ENCODE peak calls at places on chromosomes 16 and 17, in eight cellular contexts. R is tibial nerve, E is A549, Q is GM12878, P is transverse colon, A is sigmoid colon, W is stomach, B is HepG2. G is an unnamed sample.

GRCh38 chr16:87395181-87395842 is 3.2 kb downstream of the MAP1LC3B start:
- DNase-seq in R (no peak), E (no peak), Q (no peak), P (no peak), A (peak; percentile 24), W (no peak), B (no peak), G (no peak)

GRCh38 chr17:80929449-80929848 is 62.2 kb upstream of the CHMP6 start:
- DNase-seq in R (no peak), E (no peak), Q (peak; percentile 77), P (no peak), A (peak; percentile 28), W (no peak), B (no peak), G (no peak)

GRCh38 chr17:73532441-73532901 is 111.8 kb downstream of the SDK2 start:
- DNase-seq in R (no peak), E (no peak), Q (no peak), P (no peak), A (no peak), W (no peak), B (no peak), G (no peak)

GRCh38 chr17:57471941-57472368 is 215.6 kb downstream of the MSI2 start:
- DNase-seq in R (no peak), E (no peak), Q (no peak), P (no peak), A (no peak), W (no peak), B (no peak), G (no peak)

GRCh38 chr17:69060835-69061234 is at the start of gene ABCA9:
- DNase-seq in R (no peak), E (no peak), Q (no peak), P (no peak), A (no peak), W (no peak), B (no peak), G (no peak)

GRCh38 chr17:75505152-75505409 is 10.3 kb downstream of the CASKIN2 start:
- DNase-seq in R (no peak), E (no peak), Q (no peak), P (no peak), A (no peak), W (no peak), B (no peak), G (no peak)

GRCh38 chr17:18182190-18182977 is 1.2 kb upstream of the ALKBH5 start:
- DNase-seq in R (no peak), E (no peak), Q (no peak), P (peak; percentile 50), A (no peak), W (peak; percentile 94), B (no peak), G (no peak)

GRCh38 chr17:58331815-58332719 is 3.5 kb upstream of the TSPOAP1 start:
- DNase-seq in R (peak; percentile 43), E (no peak), Q (peak; percentile 92), P (peak; percentile 84), A (no peak), W (peak; percentile 74), B (no peak), G (peak; percentile 95)

GRCh38 chr17:57289130-57289529 is 32.8 kb downstream of the MSI2 start:
- DNase-seq in R (no peak), E (no peak), Q (no peak), P (no peak), A (no peak), W (no peak), B (no peak), G (no peak)

GRCh38 chr16:4015991-4016325 is 100.3 kb downstream of the ADCY9 start:
- DNase-seq in R (no peak), E (no peak), Q (no peak), P (no peak), A (no peak), W (no peak), B (no peak), G (no peak)

GRCh38 chr17:17164156-17164555 is 42.0 kb downstream of the PLD6 start:
- DNase-seq in R (no peak), E (no peak), Q (no peak), P (no peak), A (no peak), W (no peak), B (no peak), G (no peak)

GRCh38 chr16:31451681-31452351 is 7.5 kb upstream of the ARMC5 start:
- DNase-seq in R (no peak), E (peak; percentile 82), Q (no peak), P (no peak), A (peak; percentile 81), W (peak; percentile 56), B (peak; percentile 81), G (peak; percentile 46)

GRCh38 chr17:47957591-47958490 is at the start of gene PRR15L:
- DNase-seq in R (no peak), E (no peak), Q (no peak), P (peak; percentile 91), A (no peak), W (peak; percentile 93), B (no peak), G (peak; percentile 91)

GRCh38 chr17:47955497-47956461 is 1.9 kb downstream of the PRR15L start:
- DNase-seq in R (no peak), E (no peak), Q (no peak), P (peak; percentile 77), A (no peak), W (peak; percentile 94), B (no peak), G (no peak)

GRCh38 chr17:47959825-47960655 is 2.4 kb upstream of the PRR15L start:
- DNase-seq in R (no peak), E (no peak), Q (no peak), P (peak; percentile 88), A (no peak), W (peak; percentile 78), B (no peak), G (no peak)

GRCh38 chr17:47953945-47954344 is 3.7 kb downstream of the PRR15L start:
- DNase-seq in R (no peak), E (no peak), Q (no peak), P (no peak), A (no peak), W (no peak), B (no peak), G (no peak)

DNA sequence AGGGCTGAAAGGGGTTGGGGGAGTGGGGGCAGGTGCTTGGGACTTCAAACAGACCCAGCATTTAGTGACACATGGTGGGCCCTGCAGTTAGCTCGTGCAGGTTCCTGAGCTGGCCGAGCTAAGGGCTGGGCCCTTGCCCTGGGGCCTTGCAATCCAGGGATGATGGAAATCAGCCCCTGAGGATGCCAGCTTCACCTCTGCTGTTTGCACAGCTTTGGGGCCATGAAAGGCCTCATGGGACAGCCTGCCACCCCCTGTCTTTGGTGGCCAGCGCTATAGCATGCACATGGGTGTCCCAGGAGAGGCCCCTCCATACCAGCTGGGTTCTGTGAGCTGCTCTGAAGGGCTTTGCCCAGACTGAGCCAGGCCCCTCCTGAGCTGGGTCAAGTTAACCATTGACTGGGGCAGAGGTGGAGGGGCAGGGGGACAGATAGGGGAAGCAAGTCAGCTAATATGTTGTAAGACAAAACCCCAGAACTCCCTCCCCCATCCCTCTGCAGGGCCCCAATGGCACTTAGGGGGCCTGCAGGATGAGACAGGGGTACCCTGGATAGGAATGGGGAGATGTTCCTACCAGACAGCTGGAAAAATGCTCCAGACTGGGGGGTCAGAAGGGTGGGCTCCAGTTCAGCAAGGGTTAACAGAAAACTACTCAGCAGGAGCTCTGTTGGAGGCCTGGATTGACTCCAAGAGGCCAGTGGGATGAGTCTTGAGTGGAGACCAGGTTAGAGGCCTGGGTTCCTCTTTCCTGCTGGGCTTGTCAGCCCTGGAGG is 679 bp downstream of the PRR15L start:
- DNase-seq in R (no peak), E (no peak), Q (no peak), P (peak; percentile 20), A (no peak), W (no peak), B (peak; percentile 60), G (no peak)
- TF ChIP-seq POLR2A in R (no peak), E (no peak), Q (no peak), P (no peak), A (no peak), W (no peak), B (no peak), G (no peak)

DNA sequence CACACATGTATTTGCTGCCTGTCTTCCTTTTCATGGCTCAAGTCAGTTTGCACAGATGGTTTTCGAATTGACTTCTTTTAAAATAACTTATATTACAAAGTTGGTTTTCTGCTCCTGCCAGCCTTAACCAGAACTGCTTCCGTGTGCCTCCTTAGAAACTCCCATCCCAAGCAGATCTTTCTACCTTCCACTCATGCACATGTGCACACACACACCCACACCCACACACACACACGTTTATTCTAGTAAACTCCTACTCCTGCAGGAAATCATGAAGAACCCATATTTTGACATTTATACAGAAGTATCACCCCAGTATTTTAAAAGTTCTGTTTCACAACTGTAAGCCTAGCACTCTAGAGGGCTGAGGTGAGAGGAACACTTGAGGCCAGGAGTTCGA is 329.5 kb upstream of the SOX9 start:
- DNase-seq in R (no peak), E (no peak), Q (no peak), P (no peak), A (no peak), W (no peak), B (no peak), G (no peak)
- TF ChIP-seq EP300 in R (no peak), E (no peak), Q (no peak), P (no peak), A (no peak), W (no peak), B (no peak), G (no peak)

GRCh38 chr16:88956546-88957455 is 20.2 kb downstream of the CBFA2T3 start:
- DNase-seq in R (no peak), E (no peak), Q (no peak), P (no peak), A (no peak), W (no peak), B (no peak), G (no peak)

GRCh38 chr16:88955906-88956305 is 21.1 kb downstream of the CBFA2T3 start:
- DNase-seq in R (no peak), E (no peak), Q (no peak), P (no peak), A (no peak), W (no peak), B (no peak), G (no peak)

GRCh38 chr16:88959022-88959421 is 18.0 kb downstream of the CBFA2T3 start:
- DNase-seq in R (no peak), E (no peak), Q (no peak), P (no peak), A (no peak), W (no peak), B (no peak), G (peak; percentile 75)

GRCh38 chr16:88957887-88958577 is 19.0 kb downstream of the CBFA2T3 start:
- DNase-seq in R (no peak), E (no peak), Q (no peak), P (no peak), A (no peak), W (no peak), B (no peak), G (peak; percentile 67)

DNA sequence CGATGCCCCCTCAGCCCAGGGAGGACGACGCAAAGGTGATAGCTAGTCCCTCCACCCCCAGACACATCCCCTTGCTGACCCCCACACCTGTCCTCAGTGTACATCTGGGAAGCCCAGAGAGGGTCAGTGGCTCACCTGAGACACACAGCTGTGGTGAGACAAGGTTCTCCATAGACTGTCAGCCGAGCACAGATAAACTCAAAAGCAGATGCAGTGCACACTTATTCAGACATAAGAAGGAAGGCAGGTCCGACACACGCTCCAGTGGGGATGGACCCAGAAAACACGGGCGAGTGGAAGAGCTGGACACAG is 19.6 kb downstream of the CBFA2T3 start:
- DNase-seq in R (no peak), E (no peak), Q (no peak), P (no peak), A (no peak), W (no peak), B (no peak), G (no peak)
- TF ChIP-seq POLR2A in R (no peak), E (no peak), Q (no peak), P (no peak), A (no peak), W (no peak), B (no peak), G (no peak)

GRCh38 chr17:7833011-7833794 is 814 bp upstream of the KDM6B start:
- DNase-seq in R (no peak), E (no peak), Q (no peak), P (no peak), A (peak; percentile 66), W (no peak), B (no peak), G (no peak)
- TF ChIP-seq EP300 in R (no peak), E (no peak), Q (no peak), P (no peak), A (no peak), W (no peak), B (no peak), G (no peak)

G was measured in upper lobe of left lung.